ENCODE peak calls at places on chromosomes 5 and 9, in seven cellular contexts. S is body of pancreas, E is left ventricle myocardium inferior, B is tibial artery, Y is fibroblast of lung, D is PC-3, C is endodermal cell. V is an unnamed sample. For H3K4me1, the result is how much of the 10 kb centered on the place peaks cover.

GRCh38 chr5:1281038-1281882 is 13.6 kb downstream of the TERT start:
- DNase-seq in C (no peak), D (no peak), S (no peak), E (no peak), Y (no peak), B (no peak), V (peak)

GRCh38 chr5:175438234-175438857 is 5.6 kb downstream of the DRD1 start:
- DNase-seq in Y (no peak), D (no peak), E (no peak), B (no peak), C (no peak), S (no peak), V (no peak)

GRCh38 chr5:61915646-61916045 is 390.4 kb upstream of the KIF2A start:
- DNase-seq in C (peak), D (no peak), S (no peak), Y (no peak), B (no peak), E (no peak), V (no peak)

GRCh38 chr5:143653256-143653655 is 158.7 kb upstream of the HMHB1 start:
- DNase-seq in S (no peak), Y (no peak), E (no peak), D (peak), B (no peak), C (no peak), V (no peak)

GRCh38 chr9:70120834-70121510 is 77.3 kb downstream of the MAMDC2 start:
- DNase-seq in C (peak), D (peak), E (peak), Y (peak), B (peak), S (peak), V (peak)

GRCh38 chr5:100595152-100595811 is 60.1 kb downstream of the FAM174A start:
- DNase-seq in E (peak), B (peak), C (no peak), D (peak), S (peak), Y (peak), V (no peak)

GRCh38 chr9:127179633-127180401 is 57.4 kb upstream of the ANGPTL2 start:
- DNase-seq in C (peak), D (no peak), B (peak), Y (no peak), S (no peak), E (no peak), V (peak)

GRCh38 chr9:109903515-109904138 is 123.6 kb downstream of the PALM2AKAP2 start:
- DNase-seq in S (peak), Y (peak), D (peak), E (peak), C (peak), B (peak), V (no peak)

GRCh38 chr5:134092875-134093274 is 21.6 kb upstream of the TCF7 start:
- DNase-seq in Y (peak), B (no peak), D (peak), S (peak), C (no peak), E (no peak), V (no peak)

GRCh38 chr9:14198544-14199510 is 115.1 kb downstream of the NFIB start:
- DNase-seq in C (no peak), S (peak), B (peak), Y (peak), E (peak), D (no peak), V (no peak)

GRCh38 chr5:1105350-1106265 is 6.3 kb downstream of the SLC12A7 start:
- DNase-seq in C (no peak), S (peak), B (no peak), Y (no peak), D (no peak), E (no peak), V (no peak)

GRCh38 chr5:71810023-71810422 is 90.9 kb downstream of the CARTPT start:
- DNase-seq in D (no peak), S (no peak), Y (no peak), E (no peak), B (no peak), C (peak), V (no peak)

GRCh38 chr5:165631235-165631634 is 2125.8 kb downstream of the MAT2B start:
- DNase-seq in B (no peak), C (no peak), S (no peak), D (no peak), E (no peak), Y (no peak), V (no peak)

DNA sequence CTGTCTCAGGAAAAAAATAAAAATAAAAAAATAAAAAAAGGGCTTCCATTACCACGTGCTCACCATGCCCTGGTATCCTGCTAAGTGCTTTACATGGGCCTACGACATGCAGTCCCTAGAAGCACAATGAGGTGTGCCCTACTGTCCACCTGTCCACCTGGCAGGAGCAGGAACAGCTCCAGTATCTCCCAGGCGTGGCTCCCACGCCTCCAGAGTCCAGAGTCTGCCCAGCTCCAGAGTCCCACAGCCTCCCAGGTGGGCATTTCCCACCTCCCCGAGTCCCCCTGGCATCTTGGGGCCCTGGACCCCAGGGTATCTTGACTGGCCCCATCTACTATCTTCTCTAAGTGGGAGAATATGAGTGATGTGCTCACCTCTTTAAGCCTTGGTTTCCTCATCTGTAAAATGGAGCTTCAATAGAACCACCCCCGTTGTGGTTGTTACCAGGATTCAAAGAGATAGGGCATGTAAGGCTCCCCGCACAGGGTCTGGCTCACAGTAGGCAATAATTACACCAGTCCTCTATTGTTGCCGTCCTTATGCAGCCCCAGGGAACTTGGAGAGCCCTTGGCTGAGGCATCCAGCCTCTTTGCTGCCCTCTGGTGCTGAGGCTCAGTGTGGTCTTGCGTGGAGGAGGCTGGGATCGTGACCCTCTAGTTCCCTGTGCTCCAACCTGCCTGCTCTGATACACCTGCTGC is 8.9 kb downstream of the CXCL14 start:
- DNase-seq in B (no peak), D (peak), Y (peak), E (no peak), S (peak), C (peak), V (no peak)
- H3K4me1 ChIP-seq in B (under half), D (under half), Y (under half), E (under half), S (under half), C (under half), V (under half)

DNA sequence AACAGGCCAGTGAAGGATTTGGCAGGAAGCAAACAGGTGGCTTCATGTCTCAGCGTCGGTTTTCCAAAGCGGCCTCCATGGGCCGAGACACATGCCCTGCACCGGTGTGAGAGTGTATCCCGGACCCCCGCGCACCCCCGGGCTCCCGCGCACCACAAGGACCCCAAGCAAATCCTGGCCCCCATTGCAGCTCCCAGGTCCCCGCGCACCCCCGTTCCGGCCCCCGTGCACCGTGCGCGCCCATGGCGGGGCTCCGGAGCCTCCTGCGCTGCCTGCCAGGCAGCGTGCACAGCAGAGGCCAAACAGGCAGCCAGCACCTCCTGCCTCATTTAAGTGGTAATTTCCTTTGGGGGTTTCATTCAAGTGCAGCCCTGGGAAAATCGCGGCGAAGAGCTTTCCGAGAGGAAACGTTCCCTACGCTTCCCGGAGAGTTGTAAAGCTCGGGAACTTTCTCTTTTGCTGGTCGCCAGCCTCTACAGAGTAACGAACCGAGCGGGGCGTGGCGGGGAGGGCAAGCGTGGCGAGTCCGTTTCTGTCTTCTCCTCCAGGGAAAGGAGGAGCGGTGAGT is 145.5 kb upstream of the SLC24A2 start:
- DNase-seq in Y (peak), B (no peak), E (peak), D (no peak), C (peak), S (peak), V (no peak)
- TF ChIP-seq CTCF in Y (no peak), B (no peak), E (no peak), D (no peak), C (peak), S (no peak), V (no peak)

GRCh38 chr9:129557192-129558036 is 63.5 kb downstream of the C9orf50 start:
- DNase-seq in C (peak), B (no peak), E (no peak), D (no peak), S (peak), Y (peak), V (no peak)
- H3K4me1 ChIP-seq in C (under half), B (under half), E (under half), D (under half), S (under half), Y (under half), V (under half)

GRCh38 chr5:170478306-170478705 is 25.5 kb upstream of the KCNIP1 start:
- DNase-seq in B (no peak), D (no peak), C (no peak), S (no peak), Y (no peak), E (no peak), V (no peak)

GRCh38 chr5:170481839-170482238 is 22.0 kb upstream of the KCNIP1 start:
- DNase-seq in C (peak), D (no peak), E (no peak), B (no peak), S (no peak), Y (no peak), V (no peak)

GRCh38 chr5:170480277-170480676 is 23.5 kb upstream of the KCNIP1 start:
- DNase-seq in C (no peak), B (no peak), S (no peak), Y (no peak), E (no peak), D (no peak), V (no peak)

GRCh38 chr5:170477906-170478305 is 25.9 kb upstream of the KCNIP1 start:
- DNase-seq in Y (no peak), E (no peak), C (no peak), B (no peak), S (no peak), D (no peak), V (no peak)

GRCh38 chr5:170479484-170479883 is 24.3 kb upstream of the KCNIP1 start:
- DNase-seq in Y (peak), B (no peak), D (peak), C (peak), E (no peak), S (peak), V (no peak)
- TF ChIP-seq CTCF in Y (no peak), B (no peak), D (no peak), C (peak), E (no peak), S (peak), V (peak)

GRCh38 chr5:160852049-160852448 is at the start of gene ATP10B:
- DNase-seq in D (no peak), Y (no peak), C (no peak), B (no peak), E (no peak), S (no peak), V (no peak)
- H3K4me1 ChIP-seq in D (under half), Y (under half), C (under half), B (under half), E (under half), S (under half), V (under half)

GRCh38 chr9:134026561-134026960 is 1.3 kb downstream of the BRD3OS start:
- DNase-seq in Y (no peak), B (peak), C (peak), D (no peak), S (no peak), E (no peak), V (no peak)

GRCh38 chr9:134024393-134024792 is 888 bp upstream of the BRD3OS start:
- DNase-seq in C (no peak), E (no peak), B (no peak), D (no peak), S (no peak), Y (no peak), V (no peak)

GRCh38 chr9:134026981-134027380 is 1.7 kb downstream of the BRD3OS start:
- DNase-seq in B (no peak), C (no peak), D (no peak), S (no peak), E (no peak), Y (no peak), V (no peak)

GRCh38 chr9:134025606-134026541 is 593 bp downstream of the BRD3OS start:
- DNase-seq in D (peak), B (peak), S (peak), Y (peak), E (peak), C (peak), V (peak)

GRCh38 chr9:134024828-134025605 is at the start of gene BRD3OS:
- DNase-seq in S (peak), Y (peak), D (peak), E (peak), C (peak), B (peak), V (peak)
- TF ChIP-seq CTCF in S (no peak), Y (no peak), D (no peak), E (no peak), C (no peak), B (no peak), V (no peak)

V was measured in RWPE2.